ENCODE peak calls at places on chromosomes 5 and 9, in seven cellular contexts. L is transverse colon; V is sigmoid colon; P is CD8-positive, alpha-beta T cell; C is naive thymus-derived CD4-positive, alpha-beta T cell; D is fibroblast of lung; T is suprapubic skin. N is an unnamed sample. For H3K27me3, the result is how much of the 10 kb centered on the place peaks cover.

GRCh38 chr9:3398232-3398648 is 127.6 kb downstream of the RFX3 start:
- DNase-seq in L (no peak), V (no peak), P (no peak), C (peak), D (no peak), T (no peak), N (no peak)

GRCh38 chr9:124770359-124771020 is 621 bp downstream of the NR6A1 start:
- DNase-seq in L (peak), V (peak), P (no peak), C (peak), D (no peak), T (peak), N (no peak)

GRCh38 chr9:131867611-131868192 is 127.8 kb upstream of the RAPGEF1 start:
- DNase-seq in L (no peak), V (no peak), P (no peak), C (no peak), D (no peak), T (no peak), N (no peak)

GRCh38 chr5:127311349-127311748 is 20.8 kb downstream of the MEGF10 start:
- DNase-seq in L (no peak), V (no peak), P (no peak), C (no peak), D (no peak), T (no peak), N (no peak)

GRCh38 chr5:113274836-113275414 is 159.9 kb downstream of the TSSK1B start:
- DNase-seq in L (no peak), V (no peak), P (no peak), C (no peak), D (no peak), T (no peak), N (no peak)

GRCh38 chr9:31587176-31587575 is 797.3 kb upstream of the ACO1 start:
- DNase-seq in L (no peak), V (no peak), P (no peak), C (no peak), D (no peak), T (no peak), N (no peak)

GRCh38 chr5:144467795-144468194 is 297.1 kb downstream of the KCTD16 start:
- DNase-seq in L (peak), V (no peak), P (no peak), C (no peak), D (peak), T (no peak), N (no peak)

GRCh38 chr9:91193658-91194391 is 167.9 kb downstream of the AUH start:
- DNase-seq in L (peak), V (peak), P (peak), C (peak), D (peak), T (peak), N (peak)

GRCh38 chr9:124242331-124243194 is 15.2 kb upstream of the NEK6 start:
- DNase-seq in L (peak), V (peak), P (no peak), C (no peak), D (peak), T (peak), N (no peak)

GRCh38 chr5:9173281-9174048 is 372.4 kb downstream of the SEMA5A start:
- DNase-seq in L (no peak), V (no peak), P (no peak), C (no peak), D (peak), T (no peak), N (no peak)
- H3K27me3 ChIP-seq in L (under half), V (under half), P (under half), C (under half), D (under half), T (under half), N (under half)

GRCh38 chr5:3194141-3194540 is 401.5 kb upstream of the IRX1 start:
- DNase-seq in L (no peak), V (no peak), P (no peak), C (no peak), D (no peak), T (no peak), N (no peak)
- H3K27me3 ChIP-seq in L (under half), V (under half), P (under half), C (under half), D (under half), T (under half), N (under half)

DNA sequence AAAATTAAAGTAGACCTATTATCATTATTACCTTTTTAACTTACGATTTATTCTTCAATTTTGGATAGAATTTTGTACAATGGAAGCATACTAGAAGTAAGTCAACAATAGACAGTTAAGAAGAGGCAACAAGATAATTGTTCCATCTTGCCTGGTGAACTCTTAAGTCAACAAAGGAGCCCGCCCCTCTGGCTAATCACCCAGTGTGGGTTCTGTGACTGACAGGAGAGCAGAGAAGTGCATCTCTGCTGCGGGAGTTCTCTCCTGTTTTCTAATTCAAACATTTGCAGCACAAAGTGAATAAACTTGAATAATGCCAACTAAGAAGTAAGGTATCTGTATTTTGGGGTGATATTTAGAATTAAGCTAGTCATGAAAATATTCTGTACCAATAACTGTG is 6.7 kb upstream of the ISL1 start:
- DNase-seq in L (no peak), V (no peak), P (no peak), C (no peak), D (no peak), T (no peak), N (no peak)
- H3K27me3 ChIP-seq in L (half or more), V (under half), P (under half), C (under half), D (under half), T (half or more), N (under half)

DNA sequence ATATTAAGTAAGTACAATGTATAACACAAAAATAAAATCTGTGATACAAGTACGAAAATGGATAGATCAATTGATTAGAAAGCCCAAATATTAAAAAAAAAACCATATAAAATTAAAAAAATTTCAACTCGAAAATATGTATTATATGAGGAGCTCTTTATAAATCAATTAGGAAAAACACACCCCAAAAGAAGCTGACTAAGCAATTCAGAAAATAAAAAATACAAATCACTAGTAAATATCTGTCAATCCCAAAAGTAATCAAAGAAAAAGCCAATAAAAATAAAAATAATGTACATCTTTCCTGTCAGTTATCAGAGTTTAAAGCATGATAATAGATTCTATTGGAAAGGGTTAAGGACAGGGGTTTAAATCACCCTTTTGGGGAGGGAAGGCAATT is 10.2 kb upstream of the ACSL6 start:
- DNase-seq in L (no peak), V (no peak), P (no peak), C (no peak), D (no peak), T (no peak), N (no peak)
- H3K27me3 ChIP-seq in L (under half), V (under half), P (under half), C (under half), D (under half), T (under half), N (under half)

GRCh38 chr9:135705376-135705775 is 3.4 kb downstream of the KCNT1 start:
- DNase-seq in L (no peak), V (no peak), P (no peak), C (no peak), D (no peak), T (no peak), N (no peak)
- H3K27me3 ChIP-seq in L (half or more), V (half or more), P (under half), C (under half), D (under half), T (half or more), N (under half)

GRCh38 chr5:150625164-150625535 is 15.3 kb upstream of the SYNPO start:
- DNase-seq in L (no peak), V (no peak), P (no peak), C (no peak), D (no peak), T (no peak), N (peak)
- H3K27me3 ChIP-seq in L (under half), V (under half), P (under half), C (under half), D (under half), T (under half), N (under half)

GRCh38 chr5:60959156-60959555 is 14.2 kb downstream of the NDUFAF2 start:
- DNase-seq in L (no peak), V (no peak), P (no peak), C (no peak), D (peak), T (no peak), N (no peak)
- H3K27me3 ChIP-seq in L (under half), V (under half), P (under half), C (under half), D (under half), T (under half), N (under half)

N was measured in uterus.